ENCODE peak calls at places on chromosomes 4 and X, in four cellular contexts. O is AG09309; H is stomach; I is CD8-positive, alpha-beta T cell. M is an unnamed sample.

GRCh38 chr4:148573284-148573683 is 131.1 kb upstream of the NR3C2 start:
- DNase-seq in O (no peak), H (no peak), I (no peak), M (no peak)

GRCh38 chr4:67134616-67135015 is 410.7 kb downstream of the CENPC start:
- DNase-seq in O (no peak), H (no peak), I (no peak), M (no peak)

GRCh38 chr4:75940692-75941253 is at the start of gene NAAA:
- DNase-seq in O (no peak), H (peak), I (peak), M (peak)

GRCh38 chr4:24535399-24535798 is 49.0 kb downstream of the DHX15 start:
- DNase-seq in O (no peak), H (no peak), I (no peak), M (no peak)

GRCh38 chr4:80231180-80231579 is 33.9 kb downstream of the PRDM8 start:
- DNase-seq in O (no peak), H (no peak), I (no peak), M (no peak)

GRCh38 chrX:129705377-129705925 is 33.3 kb upstream of the XPNPEP2 start:
- DNase-seq in O (no peak), H (no peak), I (no peak), M (no peak)

GRCh38 chr4:101439926-101440325 is 92.6 kb upstream of the PPP3CA start:
- DNase-seq in O (peak), H (no peak), I (no peak), M (no peak)

GRCh38 chr4:88803600-88804096 is 106.0 kb upstream of the NAP1L5 start:
- DNase-seq in O (peak), H (no peak), I (no peak), M (no peak)

GRCh38 chr4:22556411-22556969 is 40.6 kb upstream of the ADGRA3 start:
- DNase-seq in O (no peak), H (no peak), I (no peak), M (no peak)

GRCh38 chrX:107324493-107325310 is 118.3 kb downstream of the DNAAF6 start:
- DNase-seq in O (no peak), H (no peak), I (no peak), M (no peak)

GRCh38 chr4:17695341-17695740 is 80.9 kb downstream of the MED28 start:
- DNase-seq in O (no peak), H (no peak), I (no peak), M (no peak)

GRCh38 chr4:3098346-3098745 is 23.9 kb downstream of the HTT start:
- DNase-seq in O (no peak), H (no peak), I (no peak), M (no peak)

GRCh38 chrX:48676893-48677270 is 6.7 kb upstream of the WAS start:
- DNase-seq in O (no peak), H (no peak), I (peak), M (no peak)

GRCh38 chrX:2924151-2924550 is 5.0 kb downstream of the ARSD start:
- DNase-seq in O (no peak), H (no peak), I (no peak), M (no peak)

GRCh38 chrX:101287402-101287801 is 3.7 kb downstream of the TAF7L start:
- DNase-seq in O (no peak), H (no peak), I (no peak), M (no peak)

GRCh38 chr4:143482753-143483362 is 30.6 kb upstream of the SMARCA5 start:
- DNase-seq in O (peak), H (no peak), I (no peak), M (no peak)

GRCh38 chrX:45505214-45505613 is 304.5 kb upstream of the DIPK2B start:
- DNase-seq in O (no peak), H (no peak), I (peak), M (no peak)

GRCh38 chr4:70997068-70997467 is 3.6 kb downstream of the DCK start:
- DNase-seq in O (no peak), H (no peak), I (no peak), M (no peak)

GRCh38 chr4:15005474-15006115 is 3.3 kb downstream of the CPEB2 start:
- DNase-seq in O (no peak), H (no peak), I (no peak), M (no peak)

GRCh38 chrX:56759736-56760409 is 30.8 kb downstream of the NBDY start:
- DNase-seq in O (no peak), H (no peak), I (no peak), M (no peak)

GRCh38 chrX:109740076-109740809 is 7.2 kb upstream of the ACSL4 start:
- DNase-seq in O (no peak), H (no peak), I (no peak), M (peak)

GRCh38 chr4:155403886-155404285 is 27.1 kb upstream of the MAP9 start:
- DNase-seq in O (peak), H (no peak), I (no peak), M (no peak)

DNA sequence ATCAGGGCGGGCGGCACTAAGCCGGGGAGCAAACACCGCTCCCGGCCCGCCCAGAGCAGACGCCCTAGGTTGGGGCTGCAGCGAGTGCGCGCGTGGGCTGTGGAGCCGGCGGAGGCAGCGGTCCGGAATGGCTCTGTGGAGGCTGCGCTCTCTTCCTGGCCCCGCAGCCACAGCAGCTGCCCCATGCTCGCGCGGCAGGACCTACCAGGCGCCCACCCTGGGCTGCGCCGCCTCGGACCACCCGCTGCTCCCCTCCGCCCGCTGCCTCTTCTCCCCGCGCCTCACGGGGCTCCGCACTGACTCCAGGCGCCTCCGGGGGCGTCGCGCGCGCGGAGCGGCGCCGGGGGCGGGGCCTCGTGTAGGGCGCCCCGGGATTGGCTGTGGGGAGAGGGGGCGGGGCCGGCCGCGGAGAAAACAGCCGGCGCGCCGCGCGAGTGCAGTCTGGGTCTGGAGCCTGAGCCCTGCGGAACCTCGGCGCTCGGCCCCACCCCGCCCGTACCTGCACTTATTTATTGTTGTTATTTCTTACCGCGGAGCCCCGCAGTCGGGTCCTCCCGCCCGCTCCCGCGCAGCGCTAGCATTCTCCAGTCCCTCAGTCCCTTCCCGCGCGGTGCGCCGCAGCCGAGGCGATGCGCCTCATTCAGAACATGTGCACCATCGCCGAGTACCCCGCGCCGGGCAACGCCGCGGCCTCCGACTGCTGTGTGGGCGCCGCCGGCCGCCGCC is at the start of gene RASL11B:
- DNase-seq in O (no peak), H (peak), I (peak), M (peak)
- TF ChIP-seq CTCF in O (no peak), H (peak), I (peak), M (peak)

GRCh38 chrX:132068405-132068804 is 45.3 kb downstream of the STK26 start:
- DNase-seq in O (no peak), H (no peak), I (no peak), M (no peak)

GRCh38 chrX:132071260-132071659 is 48.2 kb downstream of the STK26 start:
- DNase-seq in O (peak), H (no peak), I (no peak), M (no peak)
- TF ChIP-seq CTCF in O (peak), H (no peak), I (peak), M (no peak)

DNA sequence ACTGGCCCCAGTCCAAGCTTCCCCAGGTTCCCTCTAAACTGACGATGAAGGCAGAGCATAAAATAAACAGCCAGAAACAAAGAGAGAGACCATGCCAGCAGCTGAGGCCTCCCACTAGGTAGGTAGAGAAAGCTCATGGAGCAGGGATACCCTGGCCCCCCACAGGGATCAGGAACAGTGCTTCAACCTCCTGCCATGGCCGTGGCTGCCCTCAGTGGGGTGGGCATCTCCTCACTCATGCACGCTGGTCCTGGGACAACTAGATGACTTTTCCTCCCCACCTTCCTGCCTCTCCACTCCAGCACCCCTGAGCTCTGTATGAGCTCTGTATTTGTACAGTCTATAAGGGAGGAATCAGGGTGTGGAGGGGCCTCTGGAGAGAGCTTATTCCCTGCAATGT is 117.7 kb upstream of the PSAPL1 start:
- DNase-seq in O (no peak), H (no peak), I (no peak), M (no peak)
- TF ChIP-seq CTCF in O (no peak), H (no peak), I (no peak), M (no peak)

GRCh38 chr4:165894159-165894558 is 21.1 kb downstream of the TLL1 start:
- DNase-seq in O (no peak), H (no peak), I (no peak), M (no peak)
- TF ChIP-seq CTCF in O (no peak), H (no peak), I (no peak), M (no peak)

DNA sequence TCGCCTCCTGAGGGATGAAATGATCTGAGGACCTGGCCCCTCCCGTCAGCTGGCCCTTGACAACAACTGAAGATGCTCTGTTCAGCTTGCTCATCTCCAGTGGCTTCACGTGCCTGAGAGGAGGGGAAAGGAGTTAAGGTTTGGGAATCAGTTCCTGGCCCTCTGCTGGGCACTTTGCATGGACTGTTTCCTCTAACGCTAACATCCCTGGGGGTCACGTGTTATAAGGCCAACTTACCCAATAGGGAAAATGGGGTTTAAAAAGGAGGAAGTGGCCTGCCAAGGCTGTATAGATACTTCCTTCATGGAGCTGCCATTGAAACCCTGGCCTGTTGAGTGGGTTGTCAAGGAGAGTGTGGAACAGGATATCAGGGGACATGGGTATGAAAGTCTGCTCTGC is 65.6 kb downstream of the OR13H1 start:
- DNase-seq in O (no peak), H (no peak), I (no peak), M (no peak)
- TF ChIP-seq CTCF in O (no peak), H (no peak), I (no peak), M (no peak)

GRCh38 chr4:141706445-141706844 is 70.1 kb downstream of the IL15 start:
- DNase-seq in O (no peak), H (no peak), I (no peak), M (no peak)

GRCh38 chr4:141703497-141703896 is 67.1 kb downstream of the IL15 start:
- DNase-seq in O (no peak), H (no peak), I (no peak), M (no peak)

GRCh38 chr4:141705747-141706377 is 69.5 kb downstream of the IL15 start:
- DNase-seq in O (no peak), H (no peak), I (no peak), M (no peak)

GRCh38 chr4:141705048-141705746 is 68.8 kb downstream of the IL15 start:
- DNase-seq in O (no peak), H (no peak), I (no peak), M (no peak)

GRCh38 chr4:141702472-141703182 is 66.2 kb downstream of the IL15 start:
- DNase-seq in O (no peak), H (no peak), I (no peak), M (no peak)
- TF ChIP-seq CTCF in O (no peak), H (no peak), I (no peak), M (no peak)

DNA sequence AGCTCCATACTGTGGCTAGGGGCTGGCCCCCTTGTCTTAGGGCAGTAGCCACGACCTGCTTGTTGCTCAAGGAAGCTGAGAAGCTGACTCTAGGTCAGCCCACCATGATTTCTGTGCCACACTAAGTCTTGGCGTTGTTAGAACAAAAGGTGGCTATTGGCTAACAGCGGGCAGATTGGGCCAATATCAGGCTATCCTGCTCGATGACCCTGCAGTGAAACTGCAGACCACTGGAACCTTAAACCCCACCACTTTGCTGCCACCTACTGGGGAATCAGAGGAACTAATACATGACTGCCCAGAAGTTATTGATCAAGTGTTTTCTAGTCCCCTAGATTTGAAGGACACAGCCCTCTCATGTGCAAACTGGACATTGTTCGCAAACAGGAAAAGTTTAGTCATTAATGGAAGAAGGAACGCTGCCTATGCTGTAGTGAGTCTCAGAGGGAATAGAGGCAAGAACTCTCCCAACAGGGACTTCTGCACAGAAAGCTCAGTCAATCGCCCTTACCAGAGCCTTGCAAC is 17.0 kb upstream of the PAPSS1 start:
- DNase-seq in O (no peak), H (no peak), I (peak), M (no peak)
- TF ChIP-seq CTCF in O (peak), H (peak), I (peak), M (peak)

GRCh38 chrX:132219343-132219768 is at the start of gene RAP2C:
- DNase-seq in O (peak), H (peak), I (peak), M (peak)
- TF ChIP-seq CTCF in O (peak), H (peak), I (no peak), M (peak)